ENCODE peak calls at places on chromosomes 5 and 9, in five cellular contexts. G is HCT116; C is psoas muscle; I is CD4-positive, alpha-beta T cell; M is kidney. R is an unnamed sample.

GRCh38 chr9:104743377-104743985 is 4.0 kb upstream of the NIPSNAP3A start:
- DNase-seq in G (peak), C (no peak), I (no peak), M (no peak), R (no peak)

GRCh38 chr9:13149454-13149853 is 130.0 kb downstream of the MPDZ start:
- DNase-seq in G (no peak), C (peak), I (no peak), M (no peak), R (no peak)

GRCh38 chr5:146192571-146193043 is 10.2 kb upstream of the LARS1 start:
- DNase-seq in G (no peak), C (no peak), I (no peak), M (no peak), R (no peak)

GRCh38 chr5:172446336-172447051 is 7.8 kb downstream of the SH3PXD2B start:
- DNase-seq in G (no peak), C (no peak), I (no peak), M (no peak), R (no peak)

GRCh38 chr9:4262735-4263141 is 37.1 kb downstream of the GLIS3 start:
- DNase-seq in G (peak), C (no peak), I (no peak), M (no peak), R (no peak)

GRCh38 chr9:95102001-95102433 is 215.5 kb downstream of the FANCC start:
- DNase-seq in G (no peak), C (no peak), I (no peak), M (peak), R (peak)

GRCh38 chr9:71446499-71447411 is 321.6 kb downstream of the CEMIP2 start:
- DNase-seq in G (no peak), C (peak), I (no peak), M (peak), R (peak)

GRCh38 chr9:94586814-94587213 is 6.8 kb downstream of the FBP2 start:
- DNase-seq in G (no peak), C (no peak), I (no peak), M (no peak), R (no peak)

GRCh38 chr5:82274343-82275266 is 3.5 kb downstream of the RPS23 start:
- DNase-seq in G (no peak), C (no peak), I (no peak), M (peak), R (no peak)

GRCh38 chr9:86902606-86903460 is 44.5 kb downstream of the GAS1 start:
- DNase-seq in G (no peak), C (no peak), I (no peak), M (peak), R (no peak)

GRCh38 chr5:149212203-149212951 is 59.3 kb upstream of the AFAP1L1 start:
- DNase-seq in G (no peak), C (no peak), I (no peak), M (no peak), R (no peak)

GRCh38 chr5:97209343-97209742 is 26.3 kb upstream of the RIOK2 start:
- DNase-seq in G (no peak), C (no peak), I (no peak), M (no peak), R (no peak)

GRCh38 chr9:137458194-137459146 is 664 bp downstream of the NSMF start:
- DNase-seq in G (no peak), C (peak), I (no peak), M (peak), R (peak)

GRCh38 chr9:119283118-119283794 is 86.0 kb downstream of the BRINP1 start:
- DNase-seq in G (no peak), C (no peak), I (no peak), M (peak), R (no peak)

DNA sequence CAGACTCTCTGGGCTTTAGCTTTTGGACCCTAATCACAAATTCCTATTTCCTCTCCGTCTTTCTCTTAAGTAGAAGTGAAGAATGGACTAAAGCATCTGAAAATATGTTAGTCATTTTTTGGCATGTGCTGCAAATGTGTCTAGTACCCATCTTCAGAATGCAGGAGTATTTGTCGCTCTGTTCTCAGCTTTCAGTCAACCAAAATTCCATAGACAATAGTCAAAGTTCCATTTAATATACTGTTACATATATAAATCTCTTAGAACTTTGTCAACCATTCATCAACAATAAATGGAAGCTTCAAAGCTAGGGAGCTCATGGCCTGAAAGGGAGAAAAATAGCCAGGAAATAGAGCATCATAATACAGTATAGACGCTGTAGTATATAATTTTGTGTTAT is 509.4 kb downstream of the BNC2 start:
- DNase-seq in G (no peak), C (no peak), I (no peak), M (no peak), R (no peak)
- H3K27ac ChIP-seq in G (no peak), C (no peak), I (no peak), M (no peak), R (no peak)

DNA sequence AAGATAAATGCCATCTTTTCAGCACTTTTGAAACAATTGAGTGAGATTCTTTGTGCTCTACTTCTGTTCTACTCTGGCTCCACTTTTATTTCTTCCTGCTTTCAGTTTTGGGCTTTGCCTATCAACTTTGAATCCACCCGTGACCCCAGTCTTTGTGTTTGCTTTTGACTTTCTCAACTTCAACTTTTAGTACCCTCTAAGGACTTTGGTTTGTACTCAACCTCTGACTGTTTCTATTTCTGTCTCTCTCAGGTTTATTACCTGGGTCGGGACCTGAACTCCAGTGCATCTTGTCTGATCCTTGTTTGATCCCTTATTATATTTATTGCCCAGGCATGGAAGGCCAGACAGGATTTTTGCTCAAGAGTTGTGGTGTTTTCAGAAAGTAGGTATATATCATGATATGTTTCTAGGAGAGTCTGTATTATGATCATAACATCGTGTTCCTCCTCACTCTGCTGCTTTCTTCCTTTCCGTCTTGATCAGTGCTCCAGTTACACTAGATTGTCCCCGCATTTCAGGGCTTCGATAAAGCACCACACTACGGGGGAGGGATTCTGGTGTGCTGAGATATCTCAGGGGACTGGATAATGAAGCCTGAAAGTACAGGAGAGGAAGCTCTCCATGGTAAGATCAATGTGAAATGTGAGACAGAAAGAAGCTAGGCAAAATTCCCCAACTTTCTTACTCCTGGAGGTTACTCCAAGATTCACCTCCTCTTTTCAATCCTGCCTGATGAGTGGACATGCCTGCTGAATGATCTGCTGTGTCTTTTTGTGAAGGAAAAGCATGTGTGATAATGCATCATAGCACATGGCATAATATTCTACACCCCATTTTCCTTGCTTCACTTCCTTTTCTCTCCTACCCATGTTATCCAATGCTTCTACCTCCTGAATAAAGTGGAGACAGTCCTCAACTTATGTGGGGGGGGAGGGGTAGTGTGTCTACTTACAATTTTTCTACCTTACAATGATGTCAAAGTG is 155.5 kb upstream of the GRIN3A start:
- DNase-seq in G (no peak), C (no peak), I (no peak), M (no peak), R (no peak)
- TF ChIP-seq CTCF in G (no peak), C (no peak), I (no peak), M (no peak), R (no peak)

DNA sequence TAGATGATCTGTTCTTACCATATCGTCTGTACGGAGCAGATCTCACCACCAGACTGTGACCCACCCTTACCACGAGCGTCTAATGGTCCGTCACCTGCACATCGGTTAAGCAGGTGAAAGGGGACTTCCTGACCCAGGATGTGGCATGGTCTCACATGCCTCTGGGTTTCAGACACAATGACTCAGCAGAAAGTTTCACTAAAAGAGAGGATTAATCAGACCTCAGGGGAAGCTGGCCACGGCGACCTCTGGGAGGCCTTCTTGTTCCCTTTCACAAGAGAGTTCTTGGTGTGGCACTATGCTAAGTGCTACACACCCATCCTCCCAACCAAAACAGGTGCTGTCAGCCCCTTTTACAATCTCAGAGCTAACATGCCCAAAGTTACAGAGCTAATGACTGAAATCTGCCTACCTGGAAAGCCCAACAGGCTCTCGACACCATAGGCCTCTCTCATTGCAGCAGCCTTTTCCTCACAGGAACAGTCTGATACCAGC is 41.6 kb downstream of the ADAMTS12 start:
- DNase-seq in G (no peak), C (no peak), I (no peak), M (no peak), R (no peak)
- H3K27ac ChIP-seq in G (no peak), C (no peak), I (no peak), M (no peak), R (no peak)

GRCh38 chr5:11719888-11720481 is 184.3 kb downstream of the CTNND2 start:
- DNase-seq in G (no peak), C (no peak), I (no peak), M (no peak), R (no peak)
- TF ChIP-seq CTCF in G (no peak), C (no peak), I (no peak), M (peak), R (peak)

GRCh38 chr5:98524796-98525195 is 248.7 kb upstream of the RGMB start:
- DNase-seq in G (no peak), C (no peak), I (no peak), M (no peak), R (no peak)
- H3K27ac ChIP-seq in G (no peak), C (no peak), I (no peak), M (no peak), R (no peak)

DNA sequence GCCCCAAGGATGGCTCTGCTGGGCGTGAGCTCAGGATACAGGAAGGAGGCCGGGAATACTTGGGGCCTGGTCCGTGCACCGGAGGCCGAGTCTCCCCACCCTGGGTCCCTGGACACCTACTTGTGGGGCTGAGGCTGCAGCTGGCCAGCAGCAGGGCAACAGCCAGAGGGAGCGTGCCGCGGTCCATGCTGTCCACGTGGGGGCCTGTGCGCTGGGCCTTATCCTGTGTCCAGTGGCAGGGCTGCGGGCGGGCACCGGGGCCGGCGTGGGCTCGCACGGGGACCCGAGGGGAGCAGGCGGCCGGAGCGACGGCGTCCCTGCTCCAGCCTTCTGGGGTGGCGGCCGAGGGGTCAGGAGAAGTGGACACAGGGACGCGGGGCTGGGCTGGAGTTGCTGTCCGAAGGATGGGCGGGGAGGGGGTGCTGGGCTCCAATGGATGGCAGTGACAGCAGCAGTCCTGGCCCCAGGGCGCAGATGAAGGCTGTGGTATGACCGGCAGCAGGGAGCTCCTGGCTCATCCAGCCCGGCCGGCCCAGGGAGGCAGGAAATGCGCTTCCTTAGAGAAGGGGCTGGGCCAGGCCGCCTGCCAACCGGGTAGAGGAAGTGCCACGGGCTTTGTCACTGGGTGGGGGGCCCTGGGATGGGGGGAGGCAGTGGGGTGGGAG is at the start of gene ENG:
- DNase-seq in G (no peak), C (peak), I (no peak), M (peak), R (peak)
- TF ChIP-seq CTCF in G (no peak), C (peak), I (no peak), M (no peak), R (peak)

R was measured in lower lobe of right lung.